ENCODE peak calls at places on chromosomes 4 and X, in four cellular contexts. One of them, this sample, is unnamed.

GRCh38 chrX:44675364-44676024 is 132.8 kb upstream of the FUNDC1 start:
- DNase-seq in RWPE1: peak
- DNase-seq in activated gamma-delta T cell: no peak
- DNase-seq in stimulated activated CD8-positive, alpha-beta memory T cell treated with anti-CD3 and anti-CD28 coated beads, Interleukin-4, amount 100 ng/mL, for 4 hours: no peak
- DNase-seq in this sample: no peak

GRCh38 chrX:153460826-153461225 is 9.6 kb downstream of the HAUS7 start:
- DNase-seq in RWPE1: peak
- DNase-seq in activated gamma-delta T cell: no peak
- DNase-seq in stimulated activated CD8-positive, alpha-beta memory T cell treated with anti-CD3 and anti-CD28 coated beads, Interleukin-4, amount 100 ng/mL, for 4 hours: no peak
- DNase-seq in this sample: peak

GRCh38 chr4:156977435-156978160 is 6.0 kb upstream of the PDGFC start:
- DNase-seq in RWPE1: no peak
- DNase-seq in activated gamma-delta T cell: no peak
- DNase-seq in stimulated activated CD8-positive, alpha-beta memory T cell treated with anti-CD3 and anti-CD28 coated beads, Interleukin-4, amount 100 ng/mL, for 4 hours: no peak
- DNase-seq in this sample: no peak

GRCh38 chrX:47366051-47366722 is 4.2 kb upstream of the ZNF157 start:
- DNase-seq in RWPE1: peak
- DNase-seq in activated gamma-delta T cell: no peak
- DNase-seq in stimulated activated CD8-positive, alpha-beta memory T cell treated with anti-CD3 and anti-CD28 coated beads, Interleukin-4, amount 100 ng/mL, for 4 hours: peak
- DNase-seq in this sample: peak

GRCh38 chr4:1987721-1988326 is 20.9 kb downstream of the NELFA start:
- DNase-seq in RWPE1: no peak
- DNase-seq in activated gamma-delta T cell: no peak
- DNase-seq in stimulated activated CD8-positive, alpha-beta memory T cell treated with anti-CD3 and anti-CD28 coated beads, Interleukin-4, amount 100 ng/mL, for 4 hours: no peak
- DNase-seq in this sample: no peak

GRCh38 chr4:19615086-19615689 is 636.5 kb upstream of the SLIT2 start:
- DNase-seq in RWPE1: no peak
- DNase-seq in activated gamma-delta T cell: no peak
- DNase-seq in stimulated activated CD8-positive, alpha-beta memory T cell treated with anti-CD3 and anti-CD28 coated beads, Interleukin-4, amount 100 ng/mL, for 4 hours: no peak
- DNase-seq in this sample: no peak

GRCh38 chr4:5888222-5888701 is 4.6 kb downstream of the CRMP1 start:
- DNase-seq in RWPE1: no peak
- DNase-seq in activated gamma-delta T cell: no peak
- DNase-seq in stimulated activated CD8-positive, alpha-beta memory T cell treated with anti-CD3 and anti-CD28 coated beads, Interleukin-4, amount 100 ng/mL, for 4 hours: no peak
- DNase-seq in this sample: no peak

GRCh38 chr4:147370473-147370872 is 110.4 kb upstream of the EDNRA start:
- DNase-seq in RWPE1: peak
- DNase-seq in activated gamma-delta T cell: no peak
- DNase-seq in stimulated activated CD8-positive, alpha-beta memory T cell treated with anti-CD3 and anti-CD28 coated beads, Interleukin-4, amount 100 ng/mL, for 4 hours: no peak
- DNase-seq in this sample: no peak

GRCh38 chrX:150587585-150588503 is 19.4 kb downstream of the MTM1 start:
- DNase-seq in RWPE1: no peak
- DNase-seq in activated gamma-delta T cell: no peak
- DNase-seq in stimulated activated CD8-positive, alpha-beta memory T cell treated with anti-CD3 and anti-CD28 coated beads, Interleukin-4, amount 100 ng/mL, for 4 hours: peak
- DNase-seq in this sample: peak

GRCh38 chrX:85244411-85245210 is 820 bp downstream of the ZNF711 start:
- DNase-seq in RWPE1: peak
- DNase-seq in activated gamma-delta T cell: peak
- DNase-seq in stimulated activated CD8-positive, alpha-beta memory T cell treated with anti-CD3 and anti-CD28 coated beads, Interleukin-4, amount 100 ng/mL, for 4 hours: no peak
- DNase-seq in this sample: no peak

GRCh38 chr4:68463796-68464195 is 16.5 kb downstream of the TMPRSS11E start:
- DNase-seq in RWPE1: peak
- DNase-seq in activated gamma-delta T cell: no peak
- DNase-seq in stimulated activated CD8-positive, alpha-beta memory T cell treated with anti-CD3 and anti-CD28 coated beads, Interleukin-4, amount 100 ng/mL, for 4 hours: no peak
- DNase-seq in this sample: no peak

GRCh38 chr4:119543187-119543586 is 85.4 kb downstream of the PDE5A start:
- DNase-seq in RWPE1: no peak
- DNase-seq in activated gamma-delta T cell: no peak
- DNase-seq in stimulated activated CD8-positive, alpha-beta memory T cell treated with anti-CD3 and anti-CD28 coated beads, Interleukin-4, amount 100 ng/mL, for 4 hours: no peak
- DNase-seq in this sample: no peak

GRCh38 chr4:38743866-38744265 is 38.9 kb downstream of the TLR10 start:
- DNase-seq in RWPE1: no peak
- DNase-seq in activated gamma-delta T cell: no peak
- DNase-seq in stimulated activated CD8-positive, alpha-beta memory T cell treated with anti-CD3 and anti-CD28 coated beads, Interleukin-4, amount 100 ng/mL, for 4 hours: no peak
- DNase-seq in this sample: no peak

GRCh38 chr4:125317526-125317880 is 2.7 kb downstream of the FAT4 start:
- DNase-seq in RWPE1: no peak
- DNase-seq in activated gamma-delta T cell: no peak
- DNase-seq in stimulated activated CD8-positive, alpha-beta memory T cell treated with anti-CD3 and anti-CD28 coated beads, Interleukin-4, amount 100 ng/mL, for 4 hours: no peak
- DNase-seq in this sample: no peak

GRCh38 chrX:38004046-38004445 is 2.3 kb upstream of the SYTL5 start:
- DNase-seq in RWPE1: no peak
- DNase-seq in activated gamma-delta T cell: no peak
- DNase-seq in stimulated activated CD8-positive, alpha-beta memory T cell treated with anti-CD3 and anti-CD28 coated beads, Interleukin-4, amount 100 ng/mL, for 4 hours: no peak
- DNase-seq in this sample: no peak

GRCh38 chrX:19904778-19905367 is 17.5 kb upstream of the SH3KBP1 start:
- DNase-seq in RWPE1: peak
- DNase-seq in activated gamma-delta T cell: no peak
- DNase-seq in stimulated activated CD8-positive, alpha-beta memory T cell treated with anti-CD3 and anti-CD28 coated beads, Interleukin-4, amount 100 ng/mL, for 4 hours: no peak
- DNase-seq in this sample: no peak

GRCh38 chr4:60296381-60296780 is 903.7 kb upstream of the ADGRL3 start:
- DNase-seq in RWPE1: no peak
- DNase-seq in activated gamma-delta T cell: no peak
- DNase-seq in stimulated activated CD8-positive, alpha-beta memory T cell treated with anti-CD3 and anti-CD28 coated beads, Interleukin-4, amount 100 ng/mL, for 4 hours: no peak
- DNase-seq in this sample: no peak

GRCh38 chr4:110705440-110705782 is 82.5 kb upstream of the PITX2 start:
- DNase-seq in RWPE1: no peak
- DNase-seq in activated gamma-delta T cell: no peak
- DNase-seq in stimulated activated CD8-positive, alpha-beta memory T cell treated with anti-CD3 and anti-CD28 coated beads, Interleukin-4, amount 100 ng/mL, for 4 hours: no peak
- DNase-seq in this sample: no peak

GRCh38 chr4:151659631-151660030 is 101.2 kb downstream of the GATB start:
- DNase-seq in RWPE1: no peak
- DNase-seq in activated gamma-delta T cell: no peak
- DNase-seq in stimulated activated CD8-positive, alpha-beta memory T cell treated with anti-CD3 and anti-CD28 coated beads, Interleukin-4, amount 100 ng/mL, for 4 hours: no peak
- DNase-seq in this sample: no peak

GRCh38 chr4:143083811-143084472 is 100.8 kb upstream of the USP38 start:
- DNase-seq in RWPE1: no peak
- DNase-seq in activated gamma-delta T cell: no peak
- DNase-seq in stimulated activated CD8-positive, alpha-beta memory T cell treated with anti-CD3 and anti-CD28 coated beads, Interleukin-4, amount 100 ng/mL, for 4 hours: no peak
- DNase-seq in this sample: no peak

GRCh38 chr4:107997001-107997788 is 7.5 kb downstream of the HADH start:
- DNase-seq in RWPE1: no peak
- DNase-seq in activated gamma-delta T cell: no peak
- DNase-seq in stimulated activated CD8-positive, alpha-beta memory T cell treated with anti-CD3 and anti-CD28 coated beads, Interleukin-4, amount 100 ng/mL, for 4 hours: no peak
- DNase-seq in this sample: no peak

GRCh38 chr4:162461952-162462351 is 298.2 kb upstream of the FSTL5 start:
- DNase-seq in RWPE1: no peak
- DNase-seq in activated gamma-delta T cell: no peak
- DNase-seq in stimulated activated CD8-positive, alpha-beta memory T cell treated with anti-CD3 and anti-CD28 coated beads, Interleukin-4, amount 100 ng/mL, for 4 hours: no peak
- DNase-seq in this sample: no peak

GRCh38 chrX:40140706-40141499 is 43.1 kb upstream of the BCOR start:
- DNase-seq in RWPE1: no peak
- DNase-seq in activated gamma-delta T cell: no peak
- DNase-seq in stimulated activated CD8-positive, alpha-beta memory T cell treated with anti-CD3 and anti-CD28 coated beads, Interleukin-4, amount 100 ng/mL, for 4 hours: no peak
- DNase-seq in this sample: no peak

GRCh38 chrX:105975382-105975781 is 63.1 kb downstream of the SERPINA7 start:
- DNase-seq in RWPE1: no peak
- DNase-seq in activated gamma-delta T cell: no peak
- DNase-seq in stimulated activated CD8-positive, alpha-beta memory T cell treated with anti-CD3 and anti-CD28 coated beads, Interleukin-4, amount 100 ng/mL, for 4 hours: no peak
- DNase-seq in this sample: no peak

GRCh38 chr4:155468282-155468681 is 91.5 kb upstream of the MAP9 start:
- DNase-seq in RWPE1: no peak
- DNase-seq in activated gamma-delta T cell: no peak
- DNase-seq in stimulated activated CD8-positive, alpha-beta memory T cell treated with anti-CD3 and anti-CD28 coated beads, Interleukin-4, amount 100 ng/mL, for 4 hours: no peak
- DNase-seq in this sample: no peak

GRCh38 chr4:6658635-6659075 is 18.2 kb downstream of the MRFAP1 start:
- DNase-seq in RWPE1: no peak
- DNase-seq in activated gamma-delta T cell: peak
- DNase-seq in stimulated activated CD8-positive, alpha-beta memory T cell treated with anti-CD3 and anti-CD28 coated beads, Interleukin-4, amount 100 ng/mL, for 4 hours: peak
- DNase-seq in this sample: peak

GRCh38 chr4:79233820-79234219 is 92.0 kb downstream of the NAA11 start:
- DNase-seq in RWPE1: no peak
- DNase-seq in activated gamma-delta T cell: no peak
- DNase-seq in stimulated activated CD8-positive, alpha-beta memory T cell treated with anti-CD3 and anti-CD28 coated beads, Interleukin-4, amount 100 ng/mL, for 4 hours: no peak
- DNase-seq in this sample: no peak

GRCh38 chr4:74370912-74371311 is 6.0 kb downstream of the EREG start:
- DNase-seq in RWPE1: peak
- DNase-seq in activated gamma-delta T cell: no peak
- DNase-seq in stimulated activated CD8-positive, alpha-beta memory T cell treated with anti-CD3 and anti-CD28 coated beads, Interleukin-4, amount 100 ng/mL, for 4 hours: no peak
- DNase-seq in this sample: no peak

GRCh38 chrX:130136497-130136896 is 26.2 kb upstream of the ELF4 start:
- DNase-seq in RWPE1: no peak
- DNase-seq in activated gamma-delta T cell: no peak
- DNase-seq in stimulated activated CD8-positive, alpha-beta memory T cell treated with anti-CD3 and anti-CD28 coated beads, Interleukin-4, amount 100 ng/mL, for 4 hours: no peak
- DNase-seq in this sample: no peak

GRCh38 chrX:40539214-40540142 is 41.3 kb upstream of the ATP6AP2 start:
- DNase-seq in RWPE1: no peak
- DNase-seq in activated gamma-delta T cell: no peak
- DNase-seq in stimulated activated CD8-positive, alpha-beta memory T cell treated with anti-CD3 and anti-CD28 coated beads, Interleukin-4, amount 100 ng/mL, for 4 hours: peak
- DNase-seq in this sample: peak

GRCh38 chrX:29535212-29536162 is 679.9 kb upstream of the MAGEB2 start:
- DNase-seq in RWPE1: peak
- DNase-seq in activated gamma-delta T cell: no peak
- DNase-seq in stimulated activated CD8-positive, alpha-beta memory T cell treated with anti-CD3 and anti-CD28 coated beads, Interleukin-4, amount 100 ng/mL, for 4 hours: no peak
- DNase-seq in this sample: no peak

GRCh38 chr4:81550005-81550896 is 78.5 kb upstream of the RASGEF1B start:
- DNase-seq in RWPE1: no peak
- DNase-seq in activated gamma-delta T cell: no peak
- DNase-seq in stimulated activated CD8-positive, alpha-beta memory T cell treated with anti-CD3 and anti-CD28 coated beads, Interleukin-4, amount 100 ng/mL, for 4 hours: no peak
- DNase-seq in this sample: no peak

GRCh38 chrX:77937291-77937690 is 26.8 kb downstream of the ATP7A start:
- DNase-seq in RWPE1: peak
- DNase-seq in activated gamma-delta T cell: no peak
- DNase-seq in stimulated activated CD8-positive, alpha-beta memory T cell treated with anti-CD3 and anti-CD28 coated beads, Interleukin-4, amount 100 ng/mL, for 4 hours: no peak
- DNase-seq in this sample: no peak

GRCh38 chr4:182429896-182430295 is 186.7 kb downstream of the TENM3 start:
- DNase-seq in RWPE1: no peak
- DNase-seq in activated gamma-delta T cell: no peak
- DNase-seq in stimulated activated CD8-positive, alpha-beta memory T cell treated with anti-CD3 and anti-CD28 coated beads, Interleukin-4, amount 100 ng/mL, for 4 hours: no peak
- DNase-seq in this sample: no peak

GRCh38 chr4:5926601-5927000 is 33.7 kb upstream of the CRMP1 start:
- DNase-seq in RWPE1: no peak
- DNase-seq in activated gamma-delta T cell: no peak
- DNase-seq in stimulated activated CD8-positive, alpha-beta memory T cell treated with anti-CD3 and anti-CD28 coated beads, Interleukin-4, amount 100 ng/mL, for 4 hours: no peak
- DNase-seq in this sample: no peak

GRCh38 chr4:145482209-145483021 is 762 bp downstream of the SMAD1 start:
- DNase-seq in RWPE1: peak
- DNase-seq in activated gamma-delta T cell: peak
- DNase-seq in stimulated activated CD8-positive, alpha-beta memory T cell treated with anti-CD3 and anti-CD28 coated beads, Interleukin-4, amount 100 ng/mL, for 4 hours: peak
- DNase-seq in this sample: no peak

GRCh38 chr4:17218801-17219200 is 293.1 kb downstream of the QDPR start:
- DNase-seq in RWPE1: no peak
- DNase-seq in activated gamma-delta T cell: no peak
- DNase-seq in stimulated activated CD8-positive, alpha-beta memory T cell treated with anti-CD3 and anti-CD28 coated beads, Interleukin-4, amount 100 ng/mL, for 4 hours: no peak
- DNase-seq in this sample: no peak

GRCh38 chrX:48592971-48593370 is 4.3 kb upstream of the WDR13 start:
- DNase-seq in RWPE1: no peak
- DNase-seq in activated gamma-delta T cell: no peak
- DNase-seq in stimulated activated CD8-positive, alpha-beta memory T cell treated with anti-CD3 and anti-CD28 coated beads, Interleukin-4, amount 100 ng/mL, for 4 hours: no peak
- DNase-seq in this sample: no peak